ENCODE peak calls at places on chromosomes 1 and 21, in five cellular contexts. M is Calu3, H is foreskin keratinocyte, Y is cardiac fibroblast, K is GM12865. T is an unnamed sample.

GRCh38 chr1:78676347-78676982 is 26.8 kb downstream of the IFI44 start:
- DNase-seq in M (peak; percentile 64), H (no peak), Y (peak; percentile 89), K (peak; percentile 84), T (no peak)

GRCh38 chr1:17531343-17531681 is 8.2 kb upstream of the ARHGEF10L start:
- DNase-seq in M (no peak), H (no peak), Y (no peak), K (no peak), T (no peak)

GRCh38 chr1:1278620-1279019 is 1.6 kb upstream of the SCNN1D start:
- DNase-seq in M (no peak), H (no peak), Y (no peak), K (no peak), T (no peak)

GRCh38 chr1:96519851-96520281 is 201.7 kb upstream of the PTBP2 start:
- DNase-seq in M (no peak), H (no peak), Y (no peak), K (no peak), T (no peak)

GRCh38 chr1:94715311-94715710 is 104.8 kb upstream of the SLC44A3 start:
- DNase-seq in M (no peak), H (no peak), Y (no peak), K (no peak), T (no peak)

GRCh38 chr21:41717573-41718330 is 49.1 kb downstream of the RIPK4 start:
- DNase-seq in M (no peak), H (no peak), Y (no peak), K (no peak), T (no peak)

GRCh38 chr1:72178266-72178665 is 104.1 kb downstream of the NEGR1 start:
- DNase-seq in M (no peak), H (no peak), Y (peak; percentile 54), K (no peak), T (peak; percentile 33)

GRCh38 chr1:23742670-23743286 is 493 bp upstream of the ELOA start:
- DNase-seq in M (peak; percentile 3), H (no peak), Y (peak; percentile 34), K (no peak), T (no peak)

GRCh38 chr1:212030936-212031528 is 4.3 kb downstream of the INTS7 start:
- DNase-seq in M (no peak), H (peak; percentile 56), Y (peak; percentile 93), K (no peak), T (no peak)

GRCh38 chr1:235714205-235714897 is 64.8 kb upstream of the GNG4 start:
- DNase-seq in M (no peak), H (no peak), Y (no peak), K (no peak), T (no peak)

GRCh38 chr1:116345830-116346229 is 27.2 kb upstream of the ATP1A1 start:
- DNase-seq in M (no peak), H (no peak), Y (no peak), K (no peak), T (no peak)

GRCh38 chr1:151309851-151310323 is 17.3 kb downstream of the PI4KB start:
- DNase-seq in M (no peak), H (no peak), Y (peak; percentile 54), K (no peak), T (no peak)

GRCh38 chr21:25506887-25507286 is 100.4 kb downstream of the MRPL39 start:
- DNase-seq in M (no peak), H (no peak), Y (peak; percentile 71), K (no peak), T (no peak)

GRCh38 chr1:23554481-23555224 is 4.6 kb downstream of the ID3 start:
- DNase-seq in M (peak; percentile 75), H (peak; percentile 49), Y (peak; percentile 83), K (peak; percentile 95), T (peak; percentile 64)

GRCh38 chr1:230268371-230269170 is 157.6 kb downstream of the PGBD5 start:
- DNase-seq in M (peak; percentile 57), H (no peak), Y (peak; percentile 77), K (peak; percentile 46), T (peak; percentile 32)

GRCh38 chr1:41774486-41774990 is 144.2 kb downstream of the HIVEP3 start:
- DNase-seq in M (no peak), H (no peak), Y (no peak), K (no peak), T (no peak)

GRCh38 chr1:226738421-226738994 is 574 bp downstream of the ITPKB start:
- DNase-seq in M (peak; percentile 50), H (peak; percentile 10), Y (peak; percentile 25), K (peak; percentile 64), T (no peak)

GRCh38 chr21:41678944-41679343 is 87.9 kb downstream of the RIPK4 start:
- DNase-seq in M (peak; percentile 94), H (peak; percentile 98), Y (peak; percentile 99), K (peak; percentile 19), T (peak; percentile 99)

GRCh38 chr1:212646588-212646987 is 38.0 kb downstream of the ATF3 start:
- DNase-seq in M (no peak), H (no peak), Y (no peak), K (no peak), T (no peak)

GRCh38 chr1:29057700-29058099 is 66.0 kb downstream of the TMEM200B start:
- DNase-seq in M (no peak), H (no peak), Y (no peak), K (no peak), T (no peak)

DNA sequence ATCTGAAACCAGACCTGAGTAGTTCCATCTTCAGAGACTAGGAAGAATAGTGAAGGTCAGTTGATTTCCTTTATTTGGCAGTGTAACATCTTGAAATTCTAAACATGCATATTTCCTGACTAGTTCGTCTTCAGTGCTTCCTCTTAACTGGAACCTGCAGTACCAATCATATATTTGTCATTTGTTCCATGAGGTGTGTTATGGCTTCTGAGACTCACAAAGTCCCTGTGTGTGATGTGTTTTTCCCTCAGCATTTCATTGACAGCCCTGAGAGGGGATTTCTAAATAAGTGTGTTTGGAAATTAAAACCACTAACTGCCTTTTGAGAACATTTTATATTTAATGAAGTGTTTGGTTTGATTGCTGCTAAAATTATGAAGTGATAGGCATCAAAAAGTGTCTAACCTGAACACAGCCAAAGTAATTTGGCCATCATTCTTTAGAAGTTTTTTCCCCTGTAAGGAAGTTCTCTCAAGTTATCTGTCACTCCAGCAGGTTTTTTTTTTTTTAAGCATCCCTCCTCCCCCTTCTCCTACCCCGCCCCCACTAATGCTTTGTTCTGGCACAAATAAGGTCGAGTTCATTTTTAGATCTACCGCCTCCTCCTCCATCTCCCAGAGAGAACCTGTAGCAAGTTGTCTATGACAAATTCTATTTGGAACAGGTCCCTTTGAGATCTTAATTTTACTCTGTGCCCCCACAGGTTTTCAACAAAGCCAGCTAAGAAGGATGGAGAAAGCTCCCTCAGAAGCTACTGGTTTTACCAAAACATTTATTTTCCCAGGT is 61.4 kb downstream of the TMEM200B start:
- DNase-seq in M (no peak), H (no peak), Y (no peak), K (no peak), T (no peak)
- TF ChIP-seq CTCF in M (no peak), H (no peak), Y (no peak), K (no peak), T (no peak)

DNA sequence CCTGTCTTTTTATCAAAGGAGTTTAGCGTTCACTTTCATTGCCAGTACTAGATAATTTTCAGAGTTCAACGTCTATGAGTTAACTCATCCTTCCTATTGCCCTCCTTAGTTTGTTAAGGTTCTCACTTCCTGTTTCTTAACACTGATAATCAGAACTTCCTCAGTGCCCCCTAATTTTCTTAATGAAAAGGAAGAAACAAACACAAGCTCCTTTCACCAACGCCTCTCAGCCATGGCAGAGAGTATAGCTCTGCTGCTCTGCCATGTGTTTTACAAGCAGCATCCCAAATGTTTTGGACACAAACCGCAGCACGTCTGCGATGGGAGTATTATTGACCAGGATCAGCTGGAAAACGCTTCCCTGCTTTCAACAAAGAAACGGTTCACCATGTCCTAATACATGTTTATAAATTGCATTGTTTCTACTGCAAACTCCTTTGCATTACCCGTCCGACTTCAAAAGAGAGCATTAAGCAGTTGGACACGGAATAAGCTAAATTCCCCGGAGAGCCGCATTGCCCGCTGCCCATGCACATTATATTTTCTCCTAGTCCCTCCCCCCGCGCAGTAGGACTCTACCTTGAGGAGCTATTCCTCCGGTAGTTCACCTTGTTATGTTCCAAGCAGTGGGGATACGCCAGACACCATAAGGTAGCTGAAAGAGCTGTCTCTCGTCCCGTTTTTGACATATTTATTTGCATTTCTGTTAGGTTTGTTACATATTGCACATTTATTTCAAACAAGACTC is 568 bp downstream of the OLFM3 start:
- DNase-seq in M (no peak), H (no peak), Y (no peak), K (no peak), T (no peak)
- TF ChIP-seq CTCF in M (no peak), H (no peak), Y (no peak), K (no peak), T (no peak)

GRCh38 chr1:62457955-62458354 is 21.1 kb downstream of the USP1 start:
- DNase-seq in M (no peak), H (no peak), Y (no peak), K (no peak), T (no peak)

GRCh38 chr1:62466982-62467532 is 30.2 kb downstream of the USP1 start:
- DNase-seq in M (no peak), H (no peak), Y (no peak), K (no peak), T (no peak)

GRCh38 chr1:62462370-62462769 is 25.5 kb downstream of the USP1 start:
- DNase-seq in M (no peak), H (no peak), Y (no peak), K (no peak), T (no peak)
- TF ChIP-seq CTCF in M (no peak), H (no peak), Y (no peak), K (no peak), T (no peak)

DNA sequence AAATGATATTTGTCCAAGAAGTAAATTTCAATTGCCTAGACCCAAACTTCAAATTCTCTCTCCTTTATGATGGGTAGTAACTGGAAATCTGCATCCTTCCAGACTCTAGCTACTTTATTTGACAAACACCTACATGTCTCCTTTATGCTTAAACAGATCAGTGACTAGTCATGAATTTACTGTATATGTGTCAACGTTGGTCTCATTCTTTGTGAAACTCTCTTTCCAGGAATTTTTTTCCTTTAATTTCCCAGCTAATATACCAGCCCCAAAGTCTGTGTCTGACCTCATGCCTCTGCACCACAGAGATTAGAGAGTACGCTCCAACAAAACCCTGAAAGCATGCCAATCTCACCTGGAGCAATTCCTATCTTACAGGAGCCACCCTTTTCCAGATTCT is 811.2 kb upstream of the NCAM2 start:
- DNase-seq in M (no peak), H (no peak), Y (no peak), K (no peak), T (no peak)
- TF ChIP-seq CTCF in M (no peak), H (no peak), Y (no peak), K (no peak), T (no peak)

DNA sequence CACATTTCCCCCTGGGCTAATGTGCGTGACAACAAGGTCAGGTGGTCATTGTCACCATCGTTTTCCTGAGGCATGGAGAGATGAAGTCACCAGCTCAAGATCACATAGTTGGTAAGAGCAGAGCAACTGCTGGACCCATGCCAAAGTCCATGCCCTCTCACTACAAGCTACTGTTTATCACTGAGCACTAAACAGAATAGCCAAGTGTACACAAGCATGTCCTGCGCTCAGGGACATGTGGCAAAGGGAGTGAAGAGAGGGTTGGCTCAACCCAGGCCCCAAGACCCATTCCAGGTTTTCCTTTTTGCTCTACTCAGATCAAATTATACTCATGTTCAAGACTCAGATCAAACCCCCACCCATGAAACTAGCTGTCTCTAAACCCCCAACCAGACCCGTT is 20.8 kb downstream of the LRRC52 start:
- DNase-seq in M (no peak), H (no peak), Y (no peak), K (no peak), T (no peak)
- TF ChIP-seq CTCF in M (no peak), H (no peak), Y (no peak), K (no peak), T (no peak)

GRCh38 chr1:193412748-193413147 is 226.3 kb upstream of the B3GALT2 start:
- DNase-seq in M (no peak), H (no peak), Y (no peak), K (no peak), T (no peak)
- TF ChIP-seq CTCF in M (no peak), H (peak; percentile 11), Y (no peak), K (no peak), T (no peak)

GRCh38 chr1:160261878-160262794 is at the start of gene DCAF8:
- DNase-seq in M (peak; percentile 98), H (peak; percentile 80), Y (peak; percentile 98), K (peak; percentile 99), T (peak; percentile 92)
- TF ChIP-seq CTCF in M (no peak), H (no peak), Y (no peak), K (no peak), T (no peak)